ENCODE peak calls at places on chromosomes 3 and 15, in four cellular contexts. G, Z, J and P are unnamed samples.

GRCh38 chr15:39200586-39200985 is 380.3 kb upstream of the THBS1 start:
- DNase-seq in G (no peak), Z (no peak), J (no peak), P (no peak)

GRCh38 chr15:99105516-99106341 is 849 bp downstream of the SYNM start:
- DNase-seq in G (peak; percentile 82), Z (no peak), J (peak; percentile 65), P (no peak)

GRCh38 chr3:53159415-53160135 is 1.4 kb upstream of the PRKCD start:
- DNase-seq in G (no peak), Z (no peak), J (no peak), P (no peak)

GRCh38 chr3:152486364-152486763 is 217.6 kb downstream of the MBNL1 start:
- DNase-seq in G (no peak), Z (no peak), J (no peak), P (no peak)

GRCh38 chr3:55828712-55829111 is 341.6 kb upstream of the WNT5A start:
- DNase-seq in G (peak; percentile 71), Z (no peak), J (no peak), P (no peak)

GRCh38 chr15:58546635-58547627 is 115.1 kb downstream of the LIPC start:
- DNase-seq in G (peak; percentile 97), Z (no peak), J (peak; percentile 90), P (no peak)

GRCh38 chr3:193960485-193961172 is 175.3 kb upstream of the HES1 start:
- DNase-seq in G (peak; percentile 70), Z (no peak), J (peak; percentile 73), P (peak; percentile 56)

GRCh38 chr15:37015025-37015424 is 85.3 kb downstream of the MEIS2 start:
- DNase-seq in G (peak; percentile 91), Z (no peak), J (peak; percentile 47), P (no peak)

GRCh38 chr15:100133001-100133400 is 208.8 kb downstream of the ADAMTS17 start:
- DNase-seq in G (no peak), Z (no peak), J (no peak), P (no peak)

GRCh38 chr3:112815981-112816380 is 30.7 kb downstream of the CD200R1L start:
- DNase-seq in G (no peak), Z (no peak), J (no peak), P (no peak)

GRCh38 chr3:128965818-128966217 is 28.1 kb downstream of the CFAP92 start:
- DNase-seq in G (no peak), Z (no peak), J (no peak), P (no peak)

GRCh38 chr3:32493437-32494414 is 8.9 kb downstream of the CMTM6 start:
- DNase-seq in G (peak; percentile 48), Z (no peak), J (no peak), P (no peak)

GRCh38 chr15:90487186-90487585 is 42.5 kb upstream of the CRTC3 start:
- DNase-seq in G (no peak), Z (no peak), J (no peak), P (no peak)

GRCh38 chr3:46986055-46986730 is 6.7 kb downstream of the NBEAL2 start:
- DNase-seq in G (no peak), Z (no peak), J (no peak), P (no peak)

GRCh38 chr3:158106773-158107461 is 697 bp upstream of the SHOX2 start:
- DNase-seq in G (peak; percentile 35), Z (no peak), J (peak; percentile 35), P (no peak)

GRCh38 chr15:41806291-41807181 is 21.4 kb upstream of the JMJD7 start:
- DNase-seq in G (peak; percentile 42), Z (no peak), J (no peak), P (no peak)

GRCh38 chr3:144273611-144274010 is 302.0 kb downstream of the DIPK2A start:
- DNase-seq in G (no peak), Z (no peak), J (peak; percentile 5), P (no peak)

GRCh38 chr3:102193255-102193654 is 241.6 kb upstream of the ZPLD1 start:
- DNase-seq in G (no peak), Z (no peak), J (no peak), P (no peak)

GRCh38 chr15:30872341-30872748 is 31.4 kb upstream of the FAN1 start:
- DNase-seq in G (no peak), Z (no peak), J (peak; percentile 14), P (no peak)

GRCh38 chr15:100140527-100141303 is 201.1 kb downstream of the ADAMTS17 start:
- DNase-seq in G (no peak), Z (no peak), J (no peak), P (no peak)

GRCh38 chr3:193556841-193557240 is 2.1 kb upstream of the ATP13A4 start:
- DNase-seq in G (peak; percentile 8), Z (no peak), J (no peak), P (no peak)